ENCODE peak calls at places on chromosomes 11 and 22, in ten cellular contexts. One of them, this sample, is unnamed.

GRCh38 chr11:59158206-59159068 is 13.5 kb upstream of the DTX4 start:
- DNase-seq in stromal cell of bone marrow: peak
- DNase-seq in kidney glomerular epithelial cell: peak
- DNase-seq in NCI-H1436: peak
- DNase-seq in non-pigmented ciliary epithelial cell: no peak
- DNase-seq in prostate gland: peak
- DNase-seq in mammary epithelial cell: peak
- DNase-seq in stimulated activated CD8-positive, alpha-beta memory T cell treated with anti-CD3 and anti-CD28 coated beads, Interleukin-15, amount 100 ng/mL, for 48 hours: no peak
- DNase-seq in activated CD4-positive, CD25-positive, alpha-beta regulatory T cell: peak
- DNase-seq in activated effector memory CD4-positive, alpha-beta T cell treated with anti-CD3 and anti-CD28 coated beads, Interleukin-2, amount 50 U/mL, for 16 hours: peak
- DNase-seq in this sample: no peak

GRCh38 chr22:24146791-24147353 is 34.4 kb upstream of the SUSD2 start:
- DNase-seq in stromal cell of bone marrow: no peak
- DNase-seq in kidney glomerular epithelial cell: peak
- DNase-seq in NCI-H1436: no peak
- DNase-seq in non-pigmented ciliary epithelial cell: no peak
- DNase-seq in prostate gland: no peak
- DNase-seq in mammary epithelial cell: no peak
- DNase-seq in stimulated activated CD8-positive, alpha-beta memory T cell treated with anti-CD3 and anti-CD28 coated beads, Interleukin-15, amount 100 ng/mL, for 48 hours: no peak
- DNase-seq in activated CD4-positive, CD25-positive, alpha-beta regulatory T cell: no peak
- DNase-seq in activated effector memory CD4-positive, alpha-beta T cell treated with anti-CD3 and anti-CD28 coated beads, Interleukin-2, amount 50 U/mL, for 16 hours: no peak
- DNase-seq in this sample: peak

GRCh38 chr11:12623869-12624268 is 50.4 kb upstream of the TEAD1 start:
- DNase-seq in stromal cell of bone marrow: no peak
- DNase-seq in kidney glomerular epithelial cell: no peak
- DNase-seq in NCI-H1436: no peak
- DNase-seq in non-pigmented ciliary epithelial cell: no peak
- DNase-seq in prostate gland: no peak
- DNase-seq in mammary epithelial cell: no peak
- DNase-seq in stimulated activated CD8-positive, alpha-beta memory T cell treated with anti-CD3 and anti-CD28 coated beads, Interleukin-15, amount 100 ng/mL, for 48 hours: no peak
- DNase-seq in activated CD4-positive, CD25-positive, alpha-beta regulatory T cell: no peak
- DNase-seq in activated effector memory CD4-positive, alpha-beta T cell treated with anti-CD3 and anti-CD28 coated beads, Interleukin-2, amount 50 U/mL, for 16 hours: no peak
- DNase-seq in this sample: no peak

GRCh38 chr11:102469196-102469821 is 16.7 kb upstream of the TMEM123 start:
- DNase-seq in stromal cell of bone marrow: peak
- DNase-seq in kidney glomerular epithelial cell: peak
- DNase-seq in NCI-H1436: no peak
- DNase-seq in non-pigmented ciliary epithelial cell: no peak
- DNase-seq in prostate gland: no peak
- DNase-seq in mammary epithelial cell: no peak
- DNase-seq in stimulated activated CD8-positive, alpha-beta memory T cell treated with anti-CD3 and anti-CD28 coated beads, Interleukin-15, amount 100 ng/mL, for 48 hours: no peak
- DNase-seq in activated CD4-positive, CD25-positive, alpha-beta regulatory T cell: no peak
- DNase-seq in activated effector memory CD4-positive, alpha-beta T cell treated with anti-CD3 and anti-CD28 coated beads, Interleukin-2, amount 50 U/mL, for 16 hours: no peak
- DNase-seq in this sample: peak

GRCh38 chr22:33832558-33833151 is 87.6 kb downstream of the LARGE1 start:
- DNase-seq in stromal cell of bone marrow: no peak
- DNase-seq in kidney glomerular epithelial cell: no peak
- DNase-seq in NCI-H1436: no peak
- DNase-seq in non-pigmented ciliary epithelial cell: no peak
- DNase-seq in prostate gland: no peak
- DNase-seq in mammary epithelial cell: no peak
- DNase-seq in stimulated activated CD8-positive, alpha-beta memory T cell treated with anti-CD3 and anti-CD28 coated beads, Interleukin-15, amount 100 ng/mL, for 48 hours: no peak
- DNase-seq in activated CD4-positive, CD25-positive, alpha-beta regulatory T cell: no peak
- DNase-seq in activated effector memory CD4-positive, alpha-beta T cell treated with anti-CD3 and anti-CD28 coated beads, Interleukin-2, amount 50 U/mL, for 16 hours: no peak
- DNase-seq in this sample: peak

GRCh38 chr11:70203749-70204465 is 811 bp downstream of the FADD start:
- DNase-seq in stromal cell of bone marrow: peak
- DNase-seq in kidney glomerular epithelial cell: peak
- DNase-seq in NCI-H1436: no peak
- DNase-seq in non-pigmented ciliary epithelial cell: peak
- DNase-seq in prostate gland: peak
- DNase-seq in mammary epithelial cell: peak
- DNase-seq in stimulated activated CD8-positive, alpha-beta memory T cell treated with anti-CD3 and anti-CD28 coated beads, Interleukin-15, amount 100 ng/mL, for 48 hours: peak
- DNase-seq in activated CD4-positive, CD25-positive, alpha-beta regulatory T cell: peak
- DNase-seq in activated effector memory CD4-positive, alpha-beta T cell treated with anti-CD3 and anti-CD28 coated beads, Interleukin-2, amount 50 U/mL, for 16 hours: peak
- DNase-seq in this sample: peak

GRCh38 chr11:41201156-41201555 is 258.3 kb downstream of the LRRC4C start:
- DNase-seq in stromal cell of bone marrow: no peak
- DNase-seq in kidney glomerular epithelial cell: peak
- DNase-seq in NCI-H1436: peak
- DNase-seq in non-pigmented ciliary epithelial cell: no peak
- DNase-seq in prostate gland: no peak
- DNase-seq in mammary epithelial cell: peak
- DNase-seq in stimulated activated CD8-positive, alpha-beta memory T cell treated with anti-CD3 and anti-CD28 coated beads, Interleukin-15, amount 100 ng/mL, for 48 hours: no peak
- DNase-seq in activated CD4-positive, CD25-positive, alpha-beta regulatory T cell: no peak
- DNase-seq in activated effector memory CD4-positive, alpha-beta T cell treated with anti-CD3 and anti-CD28 coated beads, Interleukin-2, amount 50 U/mL, for 16 hours: no peak
- DNase-seq in this sample: no peak

GRCh38 chr11:16364250-16364649 is 7.9 kb upstream of the SOX6 start:
- DNase-seq in stromal cell of bone marrow: no peak
- DNase-seq in kidney glomerular epithelial cell: no peak
- DNase-seq in NCI-H1436: no peak
- DNase-seq in non-pigmented ciliary epithelial cell: no peak
- DNase-seq in prostate gland: no peak
- DNase-seq in mammary epithelial cell: no peak
- DNase-seq in stimulated activated CD8-positive, alpha-beta memory T cell treated with anti-CD3 and anti-CD28 coated beads, Interleukin-15, amount 100 ng/mL, for 48 hours: no peak
- DNase-seq in activated CD4-positive, CD25-positive, alpha-beta regulatory T cell: no peak
- DNase-seq in activated effector memory CD4-positive, alpha-beta T cell treated with anti-CD3 and anti-CD28 coated beads, Interleukin-2, amount 50 U/mL, for 16 hours: no peak
- DNase-seq in this sample: no peak

GRCh38 chr22:18064636-18065035 is 13.2 kb upstream of the PEX26 start:
- DNase-seq in stromal cell of bone marrow: no peak
- DNase-seq in kidney glomerular epithelial cell: no peak
- DNase-seq in NCI-H1436: no peak
- DNase-seq in non-pigmented ciliary epithelial cell: no peak
- DNase-seq in prostate gland: no peak
- DNase-seq in mammary epithelial cell: no peak
- DNase-seq in stimulated activated CD8-positive, alpha-beta memory T cell treated with anti-CD3 and anti-CD28 coated beads, Interleukin-15, amount 100 ng/mL, for 48 hours: no peak
- DNase-seq in activated CD4-positive, CD25-positive, alpha-beta regulatory T cell: no peak
- DNase-seq in activated effector memory CD4-positive, alpha-beta T cell treated with anti-CD3 and anti-CD28 coated beads, Interleukin-2, amount 50 U/mL, for 16 hours: no peak
- DNase-seq in this sample: no peak

GRCh38 chr22:41833369-41834004 is 582 bp downstream of the SREBF2 start:
- DNase-seq in stromal cell of bone marrow: no peak
- DNase-seq in kidney glomerular epithelial cell: no peak
- DNase-seq in NCI-H1436: no peak
- DNase-seq in non-pigmented ciliary epithelial cell: no peak
- DNase-seq in prostate gland: peak
- DNase-seq in mammary epithelial cell: peak
- DNase-seq in stimulated activated CD8-positive, alpha-beta memory T cell treated with anti-CD3 and anti-CD28 coated beads, Interleukin-15, amount 100 ng/mL, for 48 hours: peak
- DNase-seq in activated CD4-positive, CD25-positive, alpha-beta regulatory T cell: peak
- DNase-seq in activated effector memory CD4-positive, alpha-beta T cell treated with anti-CD3 and anti-CD28 coated beads, Interleukin-2, amount 50 U/mL, for 16 hours: peak
- DNase-seq in this sample: peak

GRCh38 chr11:119100960-119101349 is 698 bp downstream of the DPAGT1 start:
- DNase-seq in stromal cell of bone marrow: no peak
- DNase-seq in kidney glomerular epithelial cell: no peak
- DNase-seq in NCI-H1436: no peak
- DNase-seq in non-pigmented ciliary epithelial cell: no peak
- DNase-seq in prostate gland: no peak
- DNase-seq in mammary epithelial cell: no peak
- DNase-seq in stimulated activated CD8-positive, alpha-beta memory T cell treated with anti-CD3 and anti-CD28 coated beads, Interleukin-15, amount 100 ng/mL, for 48 hours: no peak
- DNase-seq in activated CD4-positive, CD25-positive, alpha-beta regulatory T cell: no peak
- DNase-seq in activated effector memory CD4-positive, alpha-beta T cell treated with anti-CD3 and anti-CD28 coated beads, Interleukin-2, amount 50 U/mL, for 16 hours: no peak
- DNase-seq in this sample: peak

GRCh38 chr11:72375241-72375640 is 59.1 kb downstream of the CLPB start:
- DNase-seq in stromal cell of bone marrow: no peak
- DNase-seq in kidney glomerular epithelial cell: no peak
- DNase-seq in NCI-H1436: no peak
- DNase-seq in non-pigmented ciliary epithelial cell: no peak
- DNase-seq in prostate gland: no peak
- DNase-seq in mammary epithelial cell: no peak
- DNase-seq in stimulated activated CD8-positive, alpha-beta memory T cell treated with anti-CD3 and anti-CD28 coated beads, Interleukin-15, amount 100 ng/mL, for 48 hours: no peak
- DNase-seq in activated CD4-positive, CD25-positive, alpha-beta regulatory T cell: no peak
- DNase-seq in activated effector memory CD4-positive, alpha-beta T cell treated with anti-CD3 and anti-CD28 coated beads, Interleukin-2, amount 50 U/mL, for 16 hours: no peak
- DNase-seq in this sample: no peak

GRCh38 chr11:74937696-74938475 is 11.0 kb downstream of the XRRA1 start:
- DNase-seq in stromal cell of bone marrow: no peak
- DNase-seq in kidney glomerular epithelial cell: no peak
- DNase-seq in NCI-H1436: no peak
- DNase-seq in non-pigmented ciliary epithelial cell: no peak
- DNase-seq in prostate gland: no peak
- DNase-seq in mammary epithelial cell: peak
- DNase-seq in stimulated activated CD8-positive, alpha-beta memory T cell treated with anti-CD3 and anti-CD28 coated beads, Interleukin-15, amount 100 ng/mL, for 48 hours: no peak
- DNase-seq in activated CD4-positive, CD25-positive, alpha-beta regulatory T cell: no peak
- DNase-seq in activated effector memory CD4-positive, alpha-beta T cell treated with anti-CD3 and anti-CD28 coated beads, Interleukin-2, amount 50 U/mL, for 16 hours: no peak
- DNase-seq in this sample: no peak

GRCh38 chr11:97862021-97862420 is 1158.7 kb upstream of the CNTN5 start:
- DNase-seq in stromal cell of bone marrow: no peak
- DNase-seq in kidney glomerular epithelial cell: no peak
- DNase-seq in NCI-H1436: no peak
- DNase-seq in non-pigmented ciliary epithelial cell: no peak
- DNase-seq in prostate gland: no peak
- DNase-seq in mammary epithelial cell: no peak
- DNase-seq in stimulated activated CD8-positive, alpha-beta memory T cell treated with anti-CD3 and anti-CD28 coated beads, Interleukin-15, amount 100 ng/mL, for 48 hours: no peak
- DNase-seq in activated CD4-positive, CD25-positive, alpha-beta regulatory T cell: no peak
- DNase-seq in activated effector memory CD4-positive, alpha-beta T cell treated with anti-CD3 and anti-CD28 coated beads, Interleukin-2, amount 50 U/mL, for 16 hours: no peak
- DNase-seq in this sample: no peak

GRCh38 chr22:26890870-26891269 is 233.5 kb downstream of the MIAT start:
- DNase-seq in stromal cell of bone marrow: no peak
- DNase-seq in kidney glomerular epithelial cell: no peak
- DNase-seq in NCI-H1436: no peak
- DNase-seq in non-pigmented ciliary epithelial cell: no peak
- DNase-seq in prostate gland: no peak
- DNase-seq in mammary epithelial cell: no peak
- DNase-seq in stimulated activated CD8-positive, alpha-beta memory T cell treated with anti-CD3 and anti-CD28 coated beads, Interleukin-15, amount 100 ng/mL, for 48 hours: no peak
- DNase-seq in activated CD4-positive, CD25-positive, alpha-beta regulatory T cell: no peak
- DNase-seq in activated effector memory CD4-positive, alpha-beta T cell treated with anti-CD3 and anti-CD28 coated beads, Interleukin-2, amount 50 U/mL, for 16 hours: no peak
- DNase-seq in this sample: no peak

GRCh38 chr22:44098021-44098739 is 74.1 kb downstream of the PARVB start:
- DNase-seq in stromal cell of bone marrow: no peak
- DNase-seq in kidney glomerular epithelial cell: no peak
- DNase-seq in NCI-H1436: no peak
- DNase-seq in non-pigmented ciliary epithelial cell: no peak
- DNase-seq in prostate gland: no peak
- DNase-seq in mammary epithelial cell: no peak
- DNase-seq in stimulated activated CD8-positive, alpha-beta memory T cell treated with anti-CD3 and anti-CD28 coated beads, Interleukin-15, amount 100 ng/mL, for 48 hours: no peak
- DNase-seq in activated CD4-positive, CD25-positive, alpha-beta regulatory T cell: no peak
- DNase-seq in activated effector memory CD4-positive, alpha-beta T cell treated with anti-CD3 and anti-CD28 coated beads, Interleukin-2, amount 50 U/mL, for 16 hours: no peak
- DNase-seq in this sample: no peak

GRCh38 chr22:31995046-31995445 is 48.0 kb upstream of the SLC5A1 start:
- DNase-seq in stromal cell of bone marrow: no peak
- DNase-seq in kidney glomerular epithelial cell: no peak
- DNase-seq in NCI-H1436: no peak
- DNase-seq in non-pigmented ciliary epithelial cell: no peak
- DNase-seq in prostate gland: no peak
- DNase-seq in mammary epithelial cell: no peak
- DNase-seq in stimulated activated CD8-positive, alpha-beta memory T cell treated with anti-CD3 and anti-CD28 coated beads, Interleukin-15, amount 100 ng/mL, for 48 hours: no peak
- DNase-seq in activated CD4-positive, CD25-positive, alpha-beta regulatory T cell: no peak
- DNase-seq in activated effector memory CD4-positive, alpha-beta T cell treated with anti-CD3 and anti-CD28 coated beads, Interleukin-2, amount 50 U/mL, for 16 hours: no peak
- DNase-seq in this sample: no peak

GRCh38 chr22:41417622-41418390 is 28.8 kb downstream of the TOB2 start:
- DNase-seq in stromal cell of bone marrow: no peak
- DNase-seq in kidney glomerular epithelial cell: no peak
- DNase-seq in NCI-H1436: no peak
- DNase-seq in non-pigmented ciliary epithelial cell: no peak
- DNase-seq in prostate gland: peak
- DNase-seq in mammary epithelial cell: no peak
- DNase-seq in stimulated activated CD8-positive, alpha-beta memory T cell treated with anti-CD3 and anti-CD28 coated beads, Interleukin-15, amount 100 ng/mL, for 48 hours: no peak
- DNase-seq in activated CD4-positive, CD25-positive, alpha-beta regulatory T cell: no peak
- DNase-seq in activated effector memory CD4-positive, alpha-beta T cell treated with anti-CD3 and anti-CD28 coated beads, Interleukin-2, amount 50 U/mL, for 16 hours: no peak
- DNase-seq in this sample: peak

GRCh38 chr11:65429069-65429681 is 6.6 kb downstream of the NEAT1 start:
- DNase-seq in stromal cell of bone marrow: peak
- DNase-seq in kidney glomerular epithelial cell: no peak
- DNase-seq in NCI-H1436: no peak
- DNase-seq in non-pigmented ciliary epithelial cell: no peak
- DNase-seq in prostate gland: peak
- DNase-seq in mammary epithelial cell: peak
- DNase-seq in stimulated activated CD8-positive, alpha-beta memory T cell treated with anti-CD3 and anti-CD28 coated beads, Interleukin-15, amount 100 ng/mL, for 48 hours: no peak
- DNase-seq in activated CD4-positive, CD25-positive, alpha-beta regulatory T cell: no peak
- DNase-seq in activated effector memory CD4-positive, alpha-beta T cell treated with anti-CD3 and anti-CD28 coated beads, Interleukin-2, amount 50 U/mL, for 16 hours: peak
- DNase-seq in this sample: no peak

GRCh38 chr22:37898441-37899181 is 7.5 kb upstream of the MICALL1 start:
- DNase-seq in stromal cell of bone marrow: no peak
- DNase-seq in kidney glomerular epithelial cell: no peak
- DNase-seq in NCI-H1436: no peak
- DNase-seq in non-pigmented ciliary epithelial cell: no peak
- DNase-seq in prostate gland: peak
- DNase-seq in mammary epithelial cell: peak
- DNase-seq in stimulated activated CD8-positive, alpha-beta memory T cell treated with anti-CD3 and anti-CD28 coated beads, Interleukin-15, amount 100 ng/mL, for 48 hours: no peak
- DNase-seq in activated CD4-positive, CD25-positive, alpha-beta regulatory T cell: no peak
- DNase-seq in activated effector memory CD4-positive, alpha-beta T cell treated with anti-CD3 and anti-CD28 coated beads, Interleukin-2, amount 50 U/mL, for 16 hours: no peak
- DNase-seq in this sample: no peak

GRCh38 chr22:48823941-48824340 is 1003.7 kb downstream of the BRD1 start:
- DNase-seq in stromal cell of bone marrow: no peak
- DNase-seq in kidney glomerular epithelial cell: no peak
- DNase-seq in NCI-H1436: no peak
- DNase-seq in non-pigmented ciliary epithelial cell: no peak
- DNase-seq in prostate gland: no peak
- DNase-seq in mammary epithelial cell: no peak
- DNase-seq in stimulated activated CD8-positive, alpha-beta memory T cell treated with anti-CD3 and anti-CD28 coated beads, Interleukin-15, amount 100 ng/mL, for 48 hours: no peak
- DNase-seq in activated CD4-positive, CD25-positive, alpha-beta regulatory T cell: no peak
- DNase-seq in activated effector memory CD4-positive, alpha-beta T cell treated with anti-CD3 and anti-CD28 coated beads, Interleukin-2, amount 50 U/mL, for 16 hours: peak
- DNase-seq in this sample: no peak

This sample was measured in ovary.